ENCODE peak calls at places on chromosomes 1 and 21, in five cellular contexts. One of them, this sample, is unnamed. For H3K27me3, the result is how much of the 10 kb centered on the place peaks cover.

GRCh38 chr1:36956570-36956969 is 77.7 kb downstream of the GRIK3 start:
- DNase-seq in SK-N-SH: no peak
- DNase-seq in CD8-positive, alpha-beta T cell: no peak
- DNase-seq in dorsolateral prefrontal cortex: no peak
- DNase-seq in hepatocyte: no peak
- DNase-seq in this sample: no peak

GRCh38 chr1:230158422-230159291 is 91.6 kb downstream of the GALNT2 start:
- DNase-seq in SK-N-SH: no peak
- DNase-seq in CD8-positive, alpha-beta T cell: no peak
- DNase-seq in hepatocyte: peak
- DNase-seq in dorsolateral prefrontal cortex: no peak
- DNase-seq in this sample: peak

GRCh38 chr1:12121212-12122000 is 45.4 kb upstream of the TNFRSF1B start:
- DNase-seq in hepatocyte: no peak
- DNase-seq in SK-N-SH: no peak
- DNase-seq in CD8-positive, alpha-beta T cell: peak
- DNase-seq in dorsolateral prefrontal cortex: no peak
- DNase-seq in this sample: no peak

GRCh38 chr1:200525167-200526123 is 95.1 kb downstream of the KIF14 start:
- DNase-seq in dorsolateral prefrontal cortex: no peak
- DNase-seq in CD8-positive, alpha-beta T cell: no peak
- DNase-seq in SK-N-SH: no peak
- DNase-seq in hepatocyte: no peak
- DNase-seq in this sample: no peak

GRCh38 chr21:38148046-38148445 is 108.7 kb upstream of the KCNJ15 start:
- DNase-seq in dorsolateral prefrontal cortex: no peak
- DNase-seq in SK-N-SH: no peak
- DNase-seq in hepatocyte: no peak
- DNase-seq in CD8-positive, alpha-beta T cell: no peak
- DNase-seq in this sample: no peak

GRCh38 chr1:85047472-85048295 is 616 bp downstream of the MCOLN3 start:
- DNase-seq in SK-N-SH: peak
- DNase-seq in CD8-positive, alpha-beta T cell: no peak
- DNase-seq in dorsolateral prefrontal cortex: no peak
- DNase-seq in hepatocyte: peak
- DNase-seq in this sample: no peak

GRCh38 chr1:11340248-11340632 is 67.2 kb downstream of the UBIAD1 start:
- DNase-seq in dorsolateral prefrontal cortex: no peak
- DNase-seq in hepatocyte: no peak
- DNase-seq in CD8-positive, alpha-beta T cell: no peak
- DNase-seq in SK-N-SH: no peak
- DNase-seq in this sample: no peak

GRCh38 chr1:30418426-30419245 is 304.7 kb downstream of the MATN1 start:
- DNase-seq in hepatocyte: no peak
- DNase-seq in CD8-positive, alpha-beta T cell: no peak
- DNase-seq in SK-N-SH: no peak
- DNase-seq in dorsolateral prefrontal cortex: no peak
- DNase-seq in this sample: no peak

DNA sequence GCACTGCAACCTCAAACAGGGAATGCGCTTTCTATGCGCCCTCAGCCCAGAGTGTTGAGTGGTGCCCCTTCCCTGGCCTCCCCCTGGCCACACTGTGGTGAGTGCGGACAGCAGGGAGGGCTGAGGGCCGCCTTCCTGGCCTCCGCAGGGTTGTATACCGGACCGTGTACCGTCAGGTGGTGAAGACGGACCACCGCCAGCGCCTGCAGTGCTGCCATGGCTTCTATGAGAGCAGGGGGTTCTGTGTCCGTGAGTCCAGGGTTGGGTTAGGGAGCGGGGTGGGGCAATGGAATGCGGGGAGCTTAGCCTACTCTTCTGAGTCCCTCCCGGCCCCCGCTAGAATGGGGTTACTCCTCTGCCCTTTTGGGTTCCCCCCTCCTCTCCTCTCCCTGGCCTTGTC is 11.7 kb downstream of the PEAR1 start:
- DNase-seq in CD8-positive, alpha-beta T cell: no peak
- DNase-seq in SK-N-SH: no peak
- DNase-seq in dorsolateral prefrontal cortex: no peak
- DNase-seq in hepatocyte: no peak
- DNase-seq in this sample: no peak
- H3K27me3 ChIP-seq in CD8-positive, alpha-beta T cell: under half
- H3K27me3 ChIP-seq in SK-N-SH: under half
- H3K27me3 ChIP-seq in dorsolateral prefrontal cortex: under half
- H3K27me3 ChIP-seq in hepatocyte: under half
- H3K27me3 ChIP-seq in this sample: under half

GRCh38 chr1:110150330-110151174 is at the start of gene SLC6A17:
- DNase-seq in CD8-positive, alpha-beta T cell: no peak
- DNase-seq in dorsolateral prefrontal cortex: peak
- DNase-seq in SK-N-SH: peak
- DNase-seq in hepatocyte: peak
- DNase-seq in this sample: no peak
- TF ChIP-seq CTCF in CD8-positive, alpha-beta T cell: no peak
- TF ChIP-seq CTCF in dorsolateral prefrontal cortex: no peak
- TF ChIP-seq CTCF in SK-N-SH: no peak
- TF ChIP-seq CTCF in hepatocyte: no peak
- TF ChIP-seq CTCF in this sample: no peak

GRCh38 chr21:41499920-41500319 is 8.0 kb downstream of the TMPRSS2 start:
- DNase-seq in CD8-positive, alpha-beta T cell: no peak
- DNase-seq in SK-N-SH: no peak
- DNase-seq in dorsolateral prefrontal cortex: no peak
- DNase-seq in hepatocyte: no peak
- DNase-seq in this sample: no peak
- H3K27me3 ChIP-seq in CD8-positive, alpha-beta T cell: under half
- H3K27me3 ChIP-seq in SK-N-SH: under half
- H3K27me3 ChIP-seq in dorsolateral prefrontal cortex: under half
- H3K27me3 ChIP-seq in hepatocyte: under half
- H3K27me3 ChIP-seq in this sample: under half

GRCh38 chr1:9687120-9687875 is 35.8 kb downstream of the PIK3CD start:
- DNase-seq in CD8-positive, alpha-beta T cell: peak
- DNase-seq in dorsolateral prefrontal cortex: no peak
- DNase-seq in SK-N-SH: peak
- DNase-seq in hepatocyte: peak
- DNase-seq in this sample: no peak
- TF ChIP-seq CTCF in CD8-positive, alpha-beta T cell: no peak
- TF ChIP-seq CTCF in dorsolateral prefrontal cortex: no peak
- TF ChIP-seq CTCF in SK-N-SH: no peak
- TF ChIP-seq CTCF in hepatocyte: no peak
- TF ChIP-seq CTCF in this sample: no peak

GRCh38 chr1:180235502-180236239 is 5.6 kb downstream of the LHX4 start:
- DNase-seq in dorsolateral prefrontal cortex: peak
- DNase-seq in hepatocyte: no peak
- DNase-seq in CD8-positive, alpha-beta T cell: no peak
- DNase-seq in SK-N-SH: no peak
- DNase-seq in this sample: no peak

GRCh38 chr1:180236698-180237509 is 6.8 kb downstream of the LHX4 start:
- DNase-seq in dorsolateral prefrontal cortex: peak
- DNase-seq in SK-N-SH: no peak
- DNase-seq in CD8-positive, alpha-beta T cell: no peak
- DNase-seq in hepatocyte: no peak
- DNase-seq in this sample: no peak

GRCh38 chr1:180239145-180240096 is 9.4 kb downstream of the LHX4 start:
- DNase-seq in dorsolateral prefrontal cortex: no peak
- DNase-seq in hepatocyte: no peak
- DNase-seq in SK-N-SH: no peak
- DNase-seq in CD8-positive, alpha-beta T cell: no peak
- DNase-seq in this sample: no peak

GRCh38 chr1:180237850-180238476 is 7.9 kb downstream of the LHX4 start:
- DNase-seq in CD8-positive, alpha-beta T cell: no peak
- DNase-seq in SK-N-SH: no peak
- DNase-seq in dorsolateral prefrontal cortex: no peak
- DNase-seq in hepatocyte: no peak
- DNase-seq in this sample: no peak

DNA sequence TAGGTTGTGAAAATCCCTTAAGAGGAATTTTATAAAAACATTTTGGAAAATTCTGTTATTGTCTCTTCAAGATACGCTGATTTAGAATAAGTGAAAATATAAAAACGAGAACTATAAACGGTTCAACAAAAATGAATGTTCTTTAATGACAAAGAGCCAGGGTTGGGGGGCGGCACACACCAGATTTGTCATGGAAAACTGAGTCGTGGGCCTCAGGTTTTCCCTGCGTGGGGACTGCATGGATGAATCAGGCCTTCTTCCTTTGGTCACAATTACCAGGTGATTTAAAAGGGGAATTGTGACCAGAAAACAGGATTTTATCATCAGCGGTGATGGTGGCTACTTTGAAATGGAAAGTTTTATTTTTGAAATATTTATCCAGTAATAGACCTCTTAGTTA is 8.6 kb downstream of the LHX4 start:
- DNase-seq in CD8-positive, alpha-beta T cell: no peak
- DNase-seq in hepatocyte: no peak
- DNase-seq in SK-N-SH: no peak
- DNase-seq in dorsolateral prefrontal cortex: no peak
- DNase-seq in this sample: no peak
- H3K27me3 ChIP-seq in CD8-positive, alpha-beta T cell: under half
- H3K27me3 ChIP-seq in hepatocyte: half or more
- H3K27me3 ChIP-seq in SK-N-SH: half or more
- H3K27me3 ChIP-seq in dorsolateral prefrontal cortex: half or more
- H3K27me3 ChIP-seq in this sample: half or more

GRCh38 chr1:65948609-65949229 is 156.0 kb downstream of the PDE4B start:
- DNase-seq in CD8-positive, alpha-beta T cell: no peak
- DNase-seq in dorsolateral prefrontal cortex: no peak
- DNase-seq in hepatocyte: peak
- DNase-seq in SK-N-SH: no peak
- DNase-seq in this sample: no peak
- TF ChIP-seq CTCF in CD8-positive, alpha-beta T cell: no peak
- TF ChIP-seq CTCF in dorsolateral prefrontal cortex: peak
- TF ChIP-seq CTCF in hepatocyte: peak
- TF ChIP-seq CTCF in SK-N-SH: peak
- TF ChIP-seq CTCF in this sample: no peak

GRCh38 chr1:3139871-3140837 is 71.2 kb downstream of the PRDM16 start:
- DNase-seq in SK-N-SH: peak
- DNase-seq in hepatocyte: no peak
- DNase-seq in CD8-positive, alpha-beta T cell: no peak
- DNase-seq in dorsolateral prefrontal cortex: no peak
- DNase-seq in this sample: no peak

GRCh38 chr1:3137111-3138100 is 68.4 kb downstream of the PRDM16 start:
- DNase-seq in hepatocyte: no peak
- DNase-seq in CD8-positive, alpha-beta T cell: no peak
- DNase-seq in SK-N-SH: no peak
- DNase-seq in dorsolateral prefrontal cortex: no peak
- DNase-seq in this sample: no peak

GRCh38 chr1:3141836-3142235 is 72.8 kb downstream of the PRDM16 start:
- DNase-seq in hepatocyte: no peak
- DNase-seq in SK-N-SH: no peak
- DNase-seq in CD8-positive, alpha-beta T cell: no peak
- DNase-seq in dorsolateral prefrontal cortex: no peak
- DNase-seq in this sample: no peak

GRCh38 chr1:3138623-3139151 is 69.7 kb downstream of the PRDM16 start:
- DNase-seq in CD8-positive, alpha-beta T cell: no peak
- DNase-seq in hepatocyte: no peak
- DNase-seq in dorsolateral prefrontal cortex: no peak
- DNase-seq in SK-N-SH: no peak
- DNase-seq in this sample: no peak

GRCh38 chr1:3139451-3139852 is 70.4 kb downstream of the PRDM16 start:
- DNase-seq in dorsolateral prefrontal cortex: no peak
- DNase-seq in SK-N-SH: no peak
- DNase-seq in hepatocyte: no peak
- DNase-seq in CD8-positive, alpha-beta T cell: no peak
- DNase-seq in this sample: no peak
- H3K27me3 ChIP-seq in dorsolateral prefrontal cortex: under half
- H3K27me3 ChIP-seq in SK-N-SH: under half
- H3K27me3 ChIP-seq in hepatocyte: under half
- H3K27me3 ChIP-seq in CD8-positive, alpha-beta T cell: under half
- H3K27me3 ChIP-seq in this sample: under half

DNA sequence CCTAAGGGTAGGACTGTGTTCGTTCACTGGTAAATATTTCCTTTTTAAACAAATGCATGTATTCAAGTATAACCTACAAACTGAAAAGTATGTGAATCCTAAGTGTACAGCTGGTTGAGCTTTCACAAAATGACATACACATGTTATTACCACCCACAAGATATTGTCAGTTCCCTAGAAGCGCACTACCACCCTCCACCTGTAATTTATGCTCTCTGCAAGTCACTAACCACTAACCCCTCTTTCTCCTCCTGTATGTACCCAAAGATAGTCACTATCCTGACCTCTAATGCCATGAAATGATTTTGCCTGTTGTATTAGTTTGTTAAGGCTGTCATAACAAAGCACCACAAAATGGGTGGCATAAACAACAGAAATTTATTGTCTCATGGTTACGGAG is 82.8 kb upstream of the CHODL start:
- DNase-seq in CD8-positive, alpha-beta T cell: no peak
- DNase-seq in dorsolateral prefrontal cortex: no peak
- DNase-seq in SK-N-SH: no peak
- DNase-seq in hepatocyte: no peak
- DNase-seq in this sample: no peak
- TF ChIP-seq CTCF in CD8-positive, alpha-beta T cell: no peak
- TF ChIP-seq CTCF in dorsolateral prefrontal cortex: no peak
- TF ChIP-seq CTCF in SK-N-SH: no peak
- TF ChIP-seq CTCF in hepatocyte: no peak
- TF ChIP-seq CTCF in this sample: no peak

This sample was measured in gastrocnemius medialis.